ENCODE peak calls at places on chromosomes 11 and 22, in eight cellular contexts. N, H, T, B, S, V, U and W are unnamed samples.

GRCh38 chr11:42462558-42463310 is 849.1 kb upstream of the API5 start:
- DNase-seq in N (no peak), H (peak), T (peak), B (no peak), S (no peak), V (no peak), U (no peak), W (peak)

GRCh38 chr22:40757071-40757470 is 62.1 kb downstream of the SLC25A17 start:
- DNase-seq in N (no peak), H (peak), T (no peak), B (no peak), S (no peak), V (no peak), U (no peak), W (no peak)

GRCh38 chr22:50439314-50440250 is 35.3 kb downstream of the SBF1 start:
- DNase-seq in N (no peak), H (no peak), T (no peak), B (no peak), S (no peak), V (no peak), U (no peak), W (no peak)

GRCh38 chr11:9004310-9004945 is 627 bp upstream of the NRIP3 start:
- DNase-seq in N (no peak), H (peak), T (no peak), B (peak), S (no peak), V (no peak), U (peak), W (no peak)

GRCh38 chr11:117302228-117302627 is 11.1 kb downstream of the BACE1-AS start:
- DNase-seq in N (no peak), H (no peak), T (no peak), B (no peak), S (no peak), V (no peak), U (no peak), W (no peak)

GRCh38 chr11:127674754-127675153 is 674.2 kb upstream of the KIRREL3 start:
- DNase-seq in N (no peak), H (no peak), T (no peak), B (no peak), S (no peak), V (no peak), U (no peak), W (no peak)

GRCh38 chr11:84117394-84117793 is 831.2 kb upstream of the CCDC90B start:
- DNase-seq in N (no peak), H (no peak), T (peak), B (no peak), S (no peak), V (no peak), U (no peak), W (no peak)

GRCh38 chr22:45460288-45461109 is 42.2 kb upstream of the FBLN1 start:
- DNase-seq in N (no peak), H (no peak), T (peak), B (no peak), S (no peak), V (no peak), U (no peak), W (no peak)

GRCh38 chr11:70430122-70430521 is 31.8 kb downstream of the CTTN start:
- DNase-seq in N (no peak), H (no peak), T (no peak), B (no peak), S (no peak), V (no peak), U (no peak), W (no peak)

GRCh38 chr11:124897681-124898680 is at the start of gene ROBO4:
- DNase-seq in N (no peak), H (peak), T (peak), B (no peak), S (no peak), V (no peak), U (no peak), W (peak)